ENCODE peak calls at places on chromosomes 13 and 19, in five cellular contexts. K is AG09319; B is AG10803; Y is psoas muscle; E is stimulated activated naive CD8-positive, alpha-beta T cell treated with anti-CD3 and anti-CD28 coated beads, Interleukin-15, Interleukin-2, amounts not matched to agents 100 U/mL and 50 U/mL, for 24 hours. Z is an unnamed sample.

GRCh38 chr13:93847162-93847561 is 620.6 kb downstream of the GPC6 start:
- DNase-seq in K (no peak), B (peak; percentile 42), Y (no peak), E (no peak), Z (peak; percentile 16)

GRCh38 chr19:15702590-15702930 is 25.3 kb upstream of the OR10H2 start:
- DNase-seq in K (no peak), B (peak; percentile 57), Y (peak; percentile 87), E (peak; percentile 13), Z (no peak)

GRCh38 chr19:45779231-45780145 is 2.8 kb downstream of the DMPK start:
- DNase-seq in K (no peak), B (peak; percentile 47), Y (peak; percentile 84), E (peak; percentile 93), Z (no peak)

GRCh38 chr19:33279430-33280350 is 22.6 kb downstream of the CEBPA start:
- DNase-seq in K (no peak), B (no peak), Y (no peak), E (no peak), Z (no peak)

GRCh38 chr19:6740589-6741348 is 1.3 kb downstream of the TRIP10 start:
- DNase-seq in K (no peak), B (peak; percentile 23), Y (peak; percentile 83), E (peak; percentile 47), Z (no peak)

GRCh38 chr19:16897572-16898056 is 8.8 kb downstream of the F2RL3 start:
- DNase-seq in K (no peak), B (peak; percentile 36), Y (peak; percentile 66), E (peak; percentile 25), Z (no peak)

GRCh38 chr13:46232281-46232680 is 20.6 kb downstream of the LRRC63 start:
- DNase-seq in K (no peak), B (peak; percentile 33), Y (no peak), E (no peak), Z (no peak)

GRCh38 chr13:31987071-31987470 is 44.5 kb upstream of the FRY start:
- DNase-seq in K (no peak), B (no peak), Y (no peak), E (no peak), Z (no peak)

Z was measured in BJ.